ENCODE peak calls at places on chromosomes 3 and 15, in seven cellular contexts. W, H, Y, L, J, R and I are unnamed samples.

GRCh38 chr3:139355502-139355901 is 11.7 kb downstream of the MRPS22 start:
- DNase-seq in W (no peak), H (no peak), Y (no peak), L (no peak), J (no peak), R (no peak), I (no peak)

GRCh38 chr3:13122101-13123055 is 49.1 kb upstream of the IQSEC1 start:
- DNase-seq in W (no peak), H (no peak), Y (no peak), L (no peak), J (no peak), R (no peak), I (no peak)

GRCh38 chr3:194040501-194041273 is 95.3 kb upstream of the HES1 start:
- DNase-seq in W (no peak), H (no peak), Y (no peak), L (no peak), J (no peak), R (no peak), I (no peak)

GRCh38 chr3:157333551-157333991 is 103.1 kb upstream of the PTX3 start:
- DNase-seq in W (no peak), H (no peak), Y (no peak), L (no peak), J (no peak), R (no peak), I (no peak)

GRCh38 chr15:79977431-79977940 is 6.5 kb upstream of the BCL2A1 start:
- DNase-seq in W (no peak), H (no peak), Y (no peak), L (no peak), J (peak), R (no peak), I (peak)

GRCh38 chr15:35305906-35306305 is 220.8 kb upstream of the NANOGP8 start:
- DNase-seq in W (no peak), H (no peak), Y (no peak), L (no peak), J (peak), R (peak), I (no peak)

GRCh38 chr15:57565326-57565725 is 26.4 kb upstream of the MYZAP start:
- DNase-seq in W (no peak), H (no peak), Y (peak), L (peak), J (no peak), R (no peak), I (no peak)

GRCh38 chr3:180548050-180548449 is 53.9 kb upstream of the TTC14 start:
- DNase-seq in W (no peak), H (no peak), Y (no peak), L (no peak), J (no peak), R (no peak), I (no peak)

GRCh38 chr15:57545995-57546394 is 45.7 kb upstream of the MYZAP start:
- DNase-seq in W (no peak), H (no peak), Y (no peak), L (no peak), J (no peak), R (no peak), I (no peak)

DNA sequence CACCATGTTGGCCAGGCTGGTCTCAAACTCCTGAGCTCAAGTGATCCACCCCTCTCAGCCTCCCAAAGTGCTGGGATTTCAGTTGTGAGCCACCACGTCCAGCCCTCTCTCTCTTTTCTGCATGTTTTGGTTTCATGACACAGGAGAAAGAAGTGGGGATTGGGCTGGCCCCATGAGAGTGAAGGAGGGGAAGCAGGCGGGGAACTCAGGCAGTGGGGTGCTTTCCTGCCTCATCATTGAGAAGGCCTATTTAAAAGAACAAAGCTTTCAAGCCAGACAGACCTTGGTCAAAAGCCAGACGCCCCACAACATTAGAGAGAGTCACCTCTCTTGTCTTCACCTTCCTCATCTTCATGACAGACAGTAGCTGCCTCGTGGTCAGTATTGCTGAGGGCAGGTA is 15.9 kb downstream of the PSTPIP1 start:
- DNase-seq in W (no peak), H (no peak), Y (no peak), L (no peak), J (no peak), R (no peak), I (no peak)
- TF ChIP-seq SP1 in W (no peak), H (no peak), Y (no peak), L (no peak), J (no peak), R (no peak), I (no peak)

DNA sequence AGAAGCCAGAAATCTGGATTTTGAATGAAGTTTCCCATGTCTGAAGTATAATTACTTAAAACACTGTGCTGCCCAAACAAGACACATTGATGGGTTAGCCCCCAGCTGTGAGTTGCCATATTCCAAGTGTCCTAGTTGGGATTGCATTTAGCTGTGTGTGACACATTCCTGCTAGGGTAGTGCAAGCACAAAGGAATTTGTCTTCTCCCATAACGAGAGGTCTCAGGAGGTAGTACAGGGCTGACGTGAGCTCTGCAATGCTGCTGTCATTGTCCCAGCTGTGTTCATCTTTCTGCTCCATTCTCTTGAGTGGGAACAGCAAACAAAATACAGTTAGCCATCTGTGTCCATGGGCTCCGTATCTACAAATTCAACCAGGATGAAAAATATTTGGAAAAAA is 63.6 kb downstream of the ABHD5 start:
- DNase-seq in W (no peak), H (no peak), Y (no peak), L (no peak), J (no peak), R (no peak), I (no peak)
- TF ChIP-seq SP1 in W (no peak), H (no peak), Y (no peak), L (no peak), J (no peak), R (no peak), I (no peak)

GRCh38 chr3:126883241-126883640 is 99.7 kb upstream of the PLXNA1 start:
- DNase-seq in W (no peak), H (no peak), Y (no peak), L (no peak), J (no peak), R (no peak), I (no peak)
- TF ChIP-seq SP1 in W (no peak), H (no peak), Y (no peak), L (no peak), J (no peak), R (no peak), I (no peak)

GRCh38 chr15:87572381-87572780 is 684.2 kb downstream of the NTRK3 start:
- DNase-seq in W (no peak), H (no peak), Y (no peak), L (no peak), J (no peak), R (no peak), I (no peak)
- TF ChIP-seq SP1 in W (no peak), H (no peak), Y (no peak), L (no peak), J (no peak), R (no peak), I (no peak)